ENCODE peak calls at places on chromosomes 3 and 15, in four cellular contexts. S is ovary, H is epithelial cell of prostate, E is NCI-H1105. Z is an unnamed sample.

GRCh38 chr3:116440196-116440595 is 5.1 kb downstream of the LSAMP start:
- DNase-seq in S (no peak), H (no peak), E (no peak), Z (no peak)

GRCh38 chr3:109137766-109138165 is 1.2 kb downstream of the C3orf85 start:
- DNase-seq in E (no peak), S (no peak), H (no peak), Z (no peak)

GRCh38 chr15:59329570-59330350 is 42.9 kb downstream of the MYO1E start:
- DNase-seq in S (no peak), H (no peak), E (no peak), Z (no peak)

GRCh38 chr3:143562789-143563188 is 285.5 kb downstream of the SLC9A9 start:
- DNase-seq in H (no peak), S (no peak), E (no peak), Z (no peak)

GRCh38 chr15:48389701-48390143 is 58.5 kb downstream of the DUT start:
- DNase-seq in S (no peak), H (no peak), E (no peak), Z (no peak)

GRCh38 chr3:126153695-126154360 is 26.6 kb downstream of the ALDH1L1 start:
- DNase-seq in E (no peak), S (no peak), H (no peak), Z (peak; percentile 66)

GRCh38 chr15:86266896-86267484 is 187.3 kb downstream of the AGBL1 start:
- DNase-seq in H (no peak), E (no peak), S (no peak), Z (no peak)

GRCh38 chr3:36741285-36741684 is 23.1 kb downstream of the DCLK3 start:
- DNase-seq in S (no peak), E (no peak), H (no peak), Z (no peak)

GRCh38 chr3:117563063-117563462 is 853.5 kb downstream of the TUSC7 start:
- DNase-seq in S (no peak), H (no peak), E (no peak), Z (no peak)

Z was measured in kidney.